ENCODE peak calls at places on chromosomes 13 and 19, in four cellular contexts. B, G, T and S are unnamed samples.

GRCh38 chr19:55005684-55006488 is 32.2 kb downstream of the GP6 start:
- DNase-seq in G (no peak), T (no peak), B (peak; percentile 9), S (peak; percentile 18)

GRCh38 chr13:48411281-48412099 is 1.4 kb downstream of the LPAR6 start:
- DNase-seq in T (no peak), G (no peak), B (peak; percentile 26), S (no peak)

GRCh38 chr13:96450635-96451034 is 360.7 kb downstream of the HS6ST3 start:
- DNase-seq in G (no peak), T (no peak), B (no peak), S (no peak)

GRCh38 chr19:4185413-4186086 is 3.1 kb downstream of the ANKRD24 start:
- DNase-seq in B (no peak), T (no peak), G (no peak), S (no peak)

GRCh38 chr13:35714588-35714987 is 238.1 kb upstream of the MAB21L1 start:
- DNase-seq in T (no peak), B (no peak), G (no peak), S (no peak)

GRCh38 chr19:55700813-55701212 is 25.8 kb downstream of the EPN1 start:
- DNase-seq in G (peak; percentile 52), B (no peak), T (peak; percentile 49), S (no peak)

GRCh38 chr13:76965759-76966421 is 17.6 kb downstream of the ACOD1 start:
- DNase-seq in B (peak; percentile 73), T (no peak), G (no peak), S (no peak)

GRCh38 chr19:38893341-38893771 is 6.1 kb downstream of the SIRT2 start:
- DNase-seq in T (no peak), B (no peak), G (no peak), S (no peak)

GRCh38 chr19:3734310-3734600 is 26.1 kb downstream of the TJP3 start:
- DNase-seq in G (no peak), T (no peak), B (no peak), S (no peak)

GRCh38 chr13:30151398-30151797 is 156.0 kb downstream of the KATNAL1 start:
- DNase-seq in G (no peak), B (no peak), T (no peak), S (no peak)

GRCh38 chr13:44451109-44451508 is 77.5 kb downstream of the SERP2 start:
- DNase-seq in G (no peak), B (no peak), T (no peak), S (no peak)

GRCh38 chr13:21360463-21360862 is 98.6 kb downstream of the ZDHHC20 start:
- DNase-seq in B (no peak), G (peak; percentile 6), T (no peak), S (no peak)

GRCh38 chr19:45906221-45906620 is 3.8 kb upstream of the MYPOP start:
- DNase-seq in T (no peak), B (peak; percentile 84), G (no peak), S (no peak)

GRCh38 chr13:106503272-106503671 is 32.2 kb downstream of the EFNB2 start:
- DNase-seq in G (no peak), T (no peak), B (no peak), S (no peak)

GRCh38 chr13:27283906-27284523 is 13.4 kb downstream of the RASL11A start:
- DNase-seq in T (no peak), G (no peak), B (peak; percentile 44), S (no peak)

GRCh38 chr19:1094655-1094977 is 559 bp downstream of the POLR2E start:
- DNase-seq in B (no peak), T (no peak), G (peak; percentile 69), S (no peak)

GRCh38 chr19:5024282-5024681 is 55.4 kb downstream of the KDM4B start:
- DNase-seq in B (no peak), T (no peak), G (no peak), S (no peak)

GRCh38 chr19:4399871-4400768 is at the start of gene SH3GL1:
- DNase-seq in G (peak; percentile 96), B (peak; percentile 90), T (peak; percentile 99), S (peak; percentile 95)

GRCh38 chr19:1133471-1133929 is 29.7 kb downstream of the GPX4 start:
- DNase-seq in G (no peak), B (peak; percentile 28), T (peak; percentile 87), S (peak; percentile 64)

GRCh38 chr13:95677564-95678386 is 836 bp downstream of the DNAJC3 start:
- DNase-seq in B (peak; percentile 42), G (no peak), T (peak; percentile 92), S (no peak)

GRCh38 chr19:52034051-52034728 is 6.0 kb upstream of the ZNF614 start:
- DNase-seq in B (peak; percentile 19), G (no peak), T (no peak), S (no peak)

GRCh38 chr19:50349277-50350057 is 16.0 kb downstream of the NAPSA start:
- DNase-seq in G (peak; percentile 29), B (no peak), T (no peak), S (no peak)

GRCh38 chr13:42836930-42837329 is 55.5 kb downstream of the FAM216B start:
- DNase-seq in T (no peak), G (no peak), B (peak; percentile 89), S (no peak)

GRCh38 chr19:12611361-12611699 is 610 bp downstream of the ZNF791 start:
- DNase-seq in B (peak; percentile 71), G (peak; percentile 77), T (peak; percentile 94), S (no peak)

GRCh38 chr19:32339988-32340874 is 5.2 kb upstream of the ZNF507 start:
- DNase-seq in G (peak; percentile 77), T (no peak), B (peak; percentile 47), S (peak; percentile 23)

GRCh38 chr19:40976724-40977123 is 14.4 kb upstream of the CYP2B6 start:
- DNase-seq in G (no peak), T (peak; percentile 37), B (no peak), S (no peak)

GRCh38 chr19:36009633-36010379 is 1.2 kb upstream of the SYNE4 start:
- DNase-seq in B (no peak), G (no peak), T (no peak), S (no peak)

GRCh38 chr19:20968092-20968491 is 45.0 kb downstream of the ZNF85 start:
- DNase-seq in T (no peak), B (no peak), G (no peak), S (no peak)

GRCh38 chr13:75554981-75555380 is 5.4 kb downstream of the UCHL3 start:
- DNase-seq in B (peak; percentile 57), T (no peak), G (no peak), S (no peak)

GRCh38 chr19:49555600-49556411 is 24.6 kb downstream of the NOSIP start:
- DNase-seq in T (peak; percentile 90), G (peak; percentile 90), B (peak; percentile 55), S (no peak)

GRCh38 chr13:51341232-51341631 is 1.7 kb downstream of the SERPINE3 start:
- DNase-seq in B (no peak), T (no peak), G (no peak), S (no peak)

GRCh38 chr13:50448535-50448981 is 394.9 kb downstream of the DLEU7 start:
- DNase-seq in T (no peak), G (no peak), B (no peak), S (no peak)